ENCODE peak calls at places on chromosomes 12 and 14, in seven cellular contexts. One of them, this sample, is unnamed.

GRCh38 chr12:12480074-12480473 is 82.6 kb downstream of the DUSP16 start:
- DNase-seq in fibroblast of mammary gland: no peak
- DNase-seq in HFFc6: no peak
- DNase-seq in kidney tubule cell: no peak
- DNase-seq in activated CD8-positive, alpha-beta memory T cell treated with anti-CD3 and anti-CD28 coated beads, Interleukin-2, amount 50 U/mL, for 4 hours: no peak
- DNase-seq in ecto neural progenitor cell: no peak
- DNase-seq in AML-193: no peak
- DNase-seq in this sample: no peak

GRCh38 chr12:109741286-109741969 is 27.8 kb downstream of the FAM222A start:
- DNase-seq in activated CD8-positive, alpha-beta memory T cell treated with anti-CD3 and anti-CD28 coated beads, Interleukin-2, amount 50 U/mL, for 4 hours: peak
- DNase-seq in fibroblast of mammary gland: no peak
- DNase-seq in HFFc6: no peak
- DNase-seq in AML-193: no peak
- DNase-seq in ecto neural progenitor cell: peak
- DNase-seq in kidney tubule cell: no peak
- DNase-seq in this sample: no peak

GRCh38 chr14:22570132-22570949 is 18.7 kb downstream of the DAD1 start:
- DNase-seq in fibroblast of mammary gland: peak
- DNase-seq in AML-193: peak
- DNase-seq in HFFc6: peak
- DNase-seq in ecto neural progenitor cell: peak
- DNase-seq in activated CD8-positive, alpha-beta memory T cell treated with anti-CD3 and anti-CD28 coated beads, Interleukin-2, amount 50 U/mL, for 4 hours: peak
- DNase-seq in kidney tubule cell: peak
- DNase-seq in this sample: no peak

GRCh38 chr12:100141666-100141997 is 1.0 kb downstream of the BLTP3B start:
- DNase-seq in AML-193: peak
- DNase-seq in HFFc6: peak
- DNase-seq in fibroblast of mammary gland: peak
- DNase-seq in ecto neural progenitor cell: no peak
- DNase-seq in kidney tubule cell: peak
- DNase-seq in activated CD8-positive, alpha-beta memory T cell treated with anti-CD3 and anti-CD28 coated beads, Interleukin-2, amount 50 U/mL, for 4 hours: no peak
- DNase-seq in this sample: no peak

GRCh38 chr12:19739195-19739776 is 300.0 kb downstream of the AEBP2 start:
- DNase-seq in AML-193: peak
- DNase-seq in HFFc6: peak
- DNase-seq in activated CD8-positive, alpha-beta memory T cell treated with anti-CD3 and anti-CD28 coated beads, Interleukin-2, amount 50 U/mL, for 4 hours: no peak
- DNase-seq in kidney tubule cell: peak
- DNase-seq in fibroblast of mammary gland: peak
- DNase-seq in ecto neural progenitor cell: no peak
- DNase-seq in this sample: no peak

GRCh38 chr12:96474206-96474605 is 15.2 kb upstream of the CFAP54 start:
- DNase-seq in activated CD8-positive, alpha-beta memory T cell treated with anti-CD3 and anti-CD28 coated beads, Interleukin-2, amount 50 U/mL, for 4 hours: no peak
- DNase-seq in kidney tubule cell: no peak
- DNase-seq in HFFc6: no peak
- DNase-seq in AML-193: no peak
- DNase-seq in fibroblast of mammary gland: no peak
- DNase-seq in ecto neural progenitor cell: no peak
- DNase-seq in this sample: no peak

GRCh38 chr12:63894132-63894531 is 49.6 kb downstream of the SRGAP1 start:
- DNase-seq in activated CD8-positive, alpha-beta memory T cell treated with anti-CD3 and anti-CD28 coated beads, Interleukin-2, amount 50 U/mL, for 4 hours: no peak
- DNase-seq in HFFc6: no peak
- DNase-seq in ecto neural progenitor cell: no peak
- DNase-seq in AML-193: peak
- DNase-seq in kidney tubule cell: no peak
- DNase-seq in fibroblast of mammary gland: no peak
- DNase-seq in this sample: no peak

GRCh38 chr12:122423258-122424165 is 1.0 kb upstream of the CLIP1 start:
- DNase-seq in activated CD8-positive, alpha-beta memory T cell treated with anti-CD3 and anti-CD28 coated beads, Interleukin-2, amount 50 U/mL, for 4 hours: no peak
- DNase-seq in kidney tubule cell: peak
- DNase-seq in AML-193: peak
- DNase-seq in HFFc6: no peak
- DNase-seq in fibroblast of mammary gland: no peak
- DNase-seq in ecto neural progenitor cell: peak
- DNase-seq in this sample: no peak

GRCh38 chr12:132373967-132374820 is 44.8 kb upstream of the GALNT9 start:
- DNase-seq in AML-193: no peak
- DNase-seq in fibroblast of mammary gland: peak
- DNase-seq in activated CD8-positive, alpha-beta memory T cell treated with anti-CD3 and anti-CD28 coated beads, Interleukin-2, amount 50 U/mL, for 4 hours: no peak
- DNase-seq in HFFc6: no peak
- DNase-seq in kidney tubule cell: no peak
- DNase-seq in ecto neural progenitor cell: peak
- DNase-seq in this sample: no peak